ENCODE peak calls at places on chromosome 11, in four cellular contexts. One of them, this sample, is unnamed.

GRCh38 chr11:19938051-19938856 is 222.0 kb downstream of the DBX1 start:
- DNase-seq in Calu3: peak
- DNase-seq in uterus: no peak
- DNase-seq in CD14-positive monocyte: no peak
- DNase-seq in this sample: no peak

GRCh38 chr11:86644291-86644690 is 28.1 kb downstream of the ME3 start:
- DNase-seq in Calu3: no peak
- DNase-seq in uterus: no peak
- DNase-seq in CD14-positive monocyte: no peak
- DNase-seq in this sample: no peak

GRCh38 chr11:64179221-64179620 is 6.8 kb upstream of the STIP1 start:
- DNase-seq in Calu3: no peak
- DNase-seq in uterus: no peak
- DNase-seq in CD14-positive monocyte: no peak
- DNase-seq in this sample: no peak

GRCh38 chr11:118358071-118358470 is 1.3 kb upstream of the UBE4A start:
- DNase-seq in Calu3: no peak
- DNase-seq in uterus: no peak
- DNase-seq in CD14-positive monocyte: no peak
- DNase-seq in this sample: no peak

GRCh38 chr11:845872-846271 is 3.2 kb downstream of the TSPAN4 start:
- DNase-seq in Calu3: no peak
- DNase-seq in uterus: no peak
- DNase-seq in CD14-positive monocyte: no peak
- DNase-seq in this sample: no peak

GRCh38 chr11:123393312-123393927 is 36.6 kb upstream of the GRAMD1B start:
- DNase-seq in Calu3: no peak
- DNase-seq in uterus: no peak
- DNase-seq in CD14-positive monocyte: no peak
- DNase-seq in this sample: no peak

GRCh38 chr11:99739464-99740089 is 718.8 kb downstream of the CNTN5 start:
- DNase-seq in Calu3: peak
- DNase-seq in uterus: no peak
- DNase-seq in CD14-positive monocyte: no peak
- DNase-seq in this sample: no peak

GRCh38 chr11:94511932-94512781 is at the start of gene C11orf97:
- DNase-seq in Calu3: peak
- DNase-seq in uterus: peak
- DNase-seq in CD14-positive monocyte: peak
- DNase-seq in this sample: peak

GRCh38 chr11:62786318-62787004 is 741 bp upstream of the TMEM179B start:
- DNase-seq in Calu3: peak
- DNase-seq in uterus: peak
- DNase-seq in CD14-positive monocyte: peak
- DNase-seq in this sample: no peak

GRCh38 chr11:70669871-70670683 is 271.7 kb downstream of the CTTN start:
- DNase-seq in Calu3: no peak
- DNase-seq in uterus: no peak
- DNase-seq in CD14-positive monocyte: no peak
- DNase-seq in this sample: peak

GRCh38 chr11:112793416-112793815 is 167.8 kb upstream of the NCAM1 start:
- DNase-seq in Calu3: no peak
- DNase-seq in uterus: no peak
- DNase-seq in CD14-positive monocyte: no peak
- DNase-seq in this sample: no peak

GRCh38 chr11:117906710-117907109 is 22.5 kb downstream of the TMPRSS13 start:
- DNase-seq in Calu3: no peak
- DNase-seq in uterus: no peak
- DNase-seq in CD14-positive monocyte: no peak
- DNase-seq in this sample: no peak

GRCh38 chr11:111330234-111330893 is 32.0 kb downstream of the POU2AF3 start:
- DNase-seq in Calu3: no peak
- DNase-seq in uterus: no peak
- DNase-seq in CD14-positive monocyte: no peak
- DNase-seq in this sample: no peak

GRCh38 chr11:111105566-111105965 is 140.0 kb upstream of the POU2AF2 start:
- DNase-seq in Calu3: no peak
- DNase-seq in uterus: no peak
- DNase-seq in CD14-positive monocyte: no peak
- DNase-seq in this sample: no peak

GRCh38 chr11:27385245-27385644 is 22.2 kb upstream of the CCDC34 start:
- DNase-seq in Calu3: no peak
- DNase-seq in uterus: no peak
- DNase-seq in CD14-positive monocyte: no peak
- DNase-seq in this sample: no peak

GRCh38 chr11:119585038-119585666 is 143.8 kb downstream of the NECTIN1 start:
- DNase-seq in Calu3: peak
- DNase-seq in uterus: peak
- DNase-seq in CD14-positive monocyte: no peak
- DNase-seq in this sample: no peak

GRCh38 chr11:64534950-64535349 is 56.1 kb upstream of the SLC22A12 start:
- DNase-seq in Calu3: no peak
- DNase-seq in uterus: no peak
- DNase-seq in CD14-positive monocyte: no peak
- DNase-seq in this sample: peak

GRCh38 chr11:65557280-65558001 is 718 bp downstream of the LTBP3 start:
- DNase-seq in Calu3: no peak
- DNase-seq in uterus: no peak
- DNase-seq in CD14-positive monocyte: no peak
- DNase-seq in this sample: no peak

GRCh38 chr11:70127653-70128434 is 49.7 kb downstream of the ANO1 start:
- DNase-seq in Calu3: no peak
- DNase-seq in uterus: no peak
- DNase-seq in CD14-positive monocyte: no peak
- DNase-seq in this sample: no peak

GRCh38 chr11:76990628-76991027 is 43.6 kb upstream of the B3GNT6 start:
- DNase-seq in Calu3: no peak
- DNase-seq in uterus: no peak
- DNase-seq in CD14-positive monocyte: no peak
- DNase-seq in this sample: no peak

GRCh38 chr11:57464343-57465181 is 4.2 kb downstream of the RTN4RL2 start:
- DNase-seq in Calu3: no peak
- DNase-seq in uterus: no peak
- DNase-seq in CD14-positive monocyte: no peak
- DNase-seq in this sample: no peak

GRCh38 chr11:24963879-24964278 is 467.0 kb downstream of the LUZP2 start:
- DNase-seq in Calu3: no peak
- DNase-seq in uterus: no peak
- DNase-seq in CD14-positive monocyte: no peak
- DNase-seq in this sample: no peak

GRCh38 chr11:2767071-2767470 is 67.3 kb upstream of the KCNQ1OT1 start:
- DNase-seq in Calu3: no peak
- DNase-seq in uterus: no peak
- DNase-seq in CD14-positive monocyte: no peak
- DNase-seq in this sample: no peak

GRCh38 chr11:72816404-72816990 is 2.3 kb downstream of the ATG16L2 start:
- DNase-seq in Calu3: no peak
- DNase-seq in uterus: no peak
- DNase-seq in CD14-positive monocyte: peak
- DNase-seq in this sample: peak

GRCh38 chr11:72813740-72814138 is 472 bp upstream of the ATG16L2 start:
- DNase-seq in Calu3: peak
- DNase-seq in uterus: no peak
- DNase-seq in CD14-positive monocyte: no peak
- DNase-seq in this sample: peak

GRCh38 chr11:72814139-72814830 is at the start of gene ATG16L2:
- DNase-seq in Calu3: peak
- DNase-seq in uterus: peak
- DNase-seq in CD14-positive monocyte: peak
- DNase-seq in this sample: peak

GRCh38 chr11:72812968-72813739 is 1.1 kb upstream of the ATG16L2 start:
- DNase-seq in Calu3: peak
- DNase-seq in uterus: no peak
- DNase-seq in CD14-positive monocyte: peak
- DNase-seq in this sample: no peak

DNA sequence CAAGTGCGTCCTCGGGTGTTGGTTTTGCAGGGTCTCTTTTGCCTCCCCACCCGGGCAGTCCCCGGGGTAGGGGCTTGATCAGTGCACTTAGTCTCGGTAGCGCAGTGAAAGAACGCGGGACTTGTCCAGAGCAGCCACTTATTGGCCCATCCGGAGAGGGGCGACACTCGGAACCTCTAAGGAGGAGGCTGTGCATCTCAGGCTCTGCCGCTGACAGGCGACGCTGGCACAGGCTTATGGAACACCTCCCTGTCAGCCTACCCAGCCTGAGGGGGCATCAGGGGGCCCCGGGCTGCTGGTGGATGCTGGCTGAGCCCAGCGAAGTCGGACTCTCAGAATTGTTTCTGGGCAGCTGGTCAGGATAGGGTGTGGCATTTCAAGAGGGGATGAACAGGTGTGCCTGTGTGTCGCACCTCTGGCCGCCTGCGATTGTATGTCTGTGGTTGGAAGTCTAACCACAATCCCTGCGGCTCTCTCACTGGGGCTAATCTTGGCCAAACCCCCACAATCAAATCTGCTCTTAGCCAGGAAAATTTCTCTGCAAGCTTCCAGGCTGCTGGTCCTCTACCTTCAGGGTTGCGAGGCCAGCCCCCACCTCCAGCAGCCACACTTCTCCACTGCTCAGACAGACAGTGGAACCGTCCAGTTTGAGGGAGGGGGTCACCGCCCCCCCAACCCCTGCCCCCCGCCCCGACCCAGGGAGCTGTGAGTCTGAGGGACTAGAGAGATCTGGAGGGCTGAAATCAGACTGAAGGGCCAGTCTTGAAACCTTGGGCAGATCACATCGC is 814 bp downstream of the ATG16L2 start:
- DNase-seq in Calu3: peak
- DNase-seq in uterus: no peak
- DNase-seq in CD14-positive monocyte: peak
- DNase-seq in this sample: peak
- TF ChIP-seq CTCF in Calu3: no peak
- TF ChIP-seq CTCF in uterus: no peak
- TF ChIP-seq CTCF in CD14-positive monocyte: no peak
- TF ChIP-seq CTCF in this sample: peak

DNA sequence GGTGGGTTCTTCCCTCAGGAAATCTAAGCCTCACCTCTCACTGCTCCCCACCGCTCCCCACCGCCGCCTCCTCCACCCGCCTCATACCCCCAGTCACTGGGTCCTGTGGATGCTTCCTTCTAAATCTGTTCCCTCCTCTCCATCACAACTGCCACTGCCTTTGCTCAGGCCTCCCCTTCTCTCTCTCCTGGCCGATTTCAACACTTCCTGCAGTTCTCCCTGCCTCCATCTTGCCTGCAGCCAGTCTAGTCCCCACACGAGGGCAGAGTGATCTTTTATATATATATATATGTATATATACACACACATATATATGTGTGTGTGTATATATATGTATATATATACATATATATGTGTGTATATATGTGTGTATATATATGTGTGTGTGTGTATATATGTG is 27.8 kb downstream of the CREB3L1 start:
- DNase-seq in Calu3: no peak
- DNase-seq in uterus: no peak
- DNase-seq in CD14-positive monocyte: peak
- DNase-seq in this sample: no peak
- TF ChIP-seq CTCF in Calu3: no peak
- TF ChIP-seq CTCF in uterus: no peak
- TF ChIP-seq CTCF in CD14-positive monocyte: peak
- TF ChIP-seq CTCF in this sample: peak

GRCh38 chr11:60634151-60634550 is 65.3 kb upstream of the MS4A8 start:
- DNase-seq in Calu3: peak
- DNase-seq in uterus: no peak
- DNase-seq in CD14-positive monocyte: no peak
- DNase-seq in this sample: no peak
- TF ChIP-seq CTCF in Calu3: no peak
- TF ChIP-seq CTCF in uterus: no peak
- TF ChIP-seq CTCF in CD14-positive monocyte: peak
- TF ChIP-seq CTCF in this sample: peak

GRCh38 chr11:66641834-66642233 is 3.3 kb downstream of the RBM4 start:
- DNase-seq in Calu3: no peak
- DNase-seq in uterus: no peak
- DNase-seq in CD14-positive monocyte: no peak
- DNase-seq in this sample: no peak

GRCh38 chr11:66638177-66639065 is at the start of gene RBM4:
- DNase-seq in Calu3: peak
- DNase-seq in uterus: peak
- DNase-seq in CD14-positive monocyte: peak
- DNase-seq in this sample: peak

GRCh38 chr11:66636411-66636810 is 2.1 kb upstream of the RBM4 start:
- DNase-seq in Calu3: no peak
- DNase-seq in uterus: no peak
- DNase-seq in CD14-positive monocyte: no peak
- DNase-seq in this sample: no peak

GRCh38 chr11:66639066-66639813 is 737 bp downstream of the RBM4 start:
- DNase-seq in Calu3: peak
- DNase-seq in uterus: no peak
- DNase-seq in CD14-positive monocyte: no peak
- DNase-seq in this sample: no peak

DNA sequence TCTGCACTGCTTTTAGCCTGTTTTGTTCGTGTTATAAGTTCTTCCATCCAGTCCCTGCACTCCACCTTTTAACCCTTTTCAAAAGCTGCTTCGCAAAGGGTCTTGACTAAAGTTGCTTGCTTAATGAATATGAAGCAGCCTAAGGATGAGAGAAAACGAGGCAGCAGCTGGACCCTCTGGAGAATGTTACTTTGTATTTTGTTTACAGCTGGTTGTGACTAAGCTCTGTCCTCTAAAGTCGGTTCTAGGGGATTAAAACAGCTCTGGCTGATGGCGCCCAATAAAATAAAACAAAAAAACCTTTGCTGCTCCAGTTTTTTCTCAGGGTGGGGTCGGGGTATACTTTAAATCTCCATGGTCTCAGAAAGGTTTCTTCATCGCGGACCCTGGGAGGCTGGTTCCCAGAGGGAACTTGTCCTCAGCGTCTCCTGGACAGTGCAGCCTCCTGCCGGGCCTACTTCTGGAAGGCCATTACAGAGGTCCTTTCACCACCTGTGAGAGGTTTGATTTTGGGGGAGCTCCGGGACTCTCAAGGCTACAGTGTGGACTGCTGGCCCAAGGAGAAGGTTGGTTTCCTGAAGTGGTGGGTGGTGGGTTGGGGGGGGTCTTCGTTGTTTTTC is 836 bp upstream of the RBM4 start:
- DNase-seq in Calu3: no peak
- DNase-seq in uterus: no peak
- DNase-seq in CD14-positive monocyte: no peak
- DNase-seq in this sample: no peak
- TF ChIP-seq CTCF in Calu3: no peak
- TF ChIP-seq CTCF in uterus: no peak
- TF ChIP-seq CTCF in CD14-positive monocyte: no peak
- TF ChIP-seq CTCF in this sample: no peak

GRCh38 chr11:72637926-72638325 is 36.3 kb downstream of the PDE2A start:
- DNase-seq in Calu3: no peak
- DNase-seq in uterus: no peak
- DNase-seq in CD14-positive monocyte: no peak
- DNase-seq in this sample: no peak
- TF ChIP-seq CTCF in Calu3: no peak
- TF ChIP-seq CTCF in uterus: no peak
- TF ChIP-seq CTCF in CD14-positive monocyte: no peak
- TF ChIP-seq CTCF in this sample: no peak

GRCh38 chr11:9455722-9456121 is 5.1 kb upstream of the ZNF143 start:
- DNase-seq in Calu3: no peak
- DNase-seq in uterus: no peak
- DNase-seq in CD14-positive monocyte: no peak
- DNase-seq in this sample: no peak
- TF ChIP-seq CTCF in Calu3: no peak
- TF ChIP-seq CTCF in uterus: no peak
- TF ChIP-seq CTCF in CD14-positive monocyte: no peak
- TF ChIP-seq CTCF in this sample: no peak